ENCODE peak calls at places on chromosomes 3 and 15, in four cellular contexts. L is RWPE1; X is activated naive CD8-positive, alpha-beta T cell treated with anti-CD3 and anti-CD28 coated beads, Interleukin-2, amount 50 U/mL, for 24 hours; K is ELF-1. E is an unnamed sample.

GRCh38 chr3:35946857-35947514 is 307.7 kb downstream of the ARPP21 start:
- DNase-seq in K (no peak), L (no peak), X (no peak), E (no peak)

GRCh38 chr3:128083980-128084674 is 31.9 kb downstream of the SEC61A1 start:
- DNase-seq in X (no peak), L (no peak), K (no peak), E (no peak)

GRCh38 chr3:53253707-53254106 is 2.1 kb downstream of the TKT start:
- DNase-seq in X (no peak), K (no peak), L (no peak), E (no peak)

GRCh38 chr3:59189561-59190338 is 139.9 kb upstream of the CFAP20DC start:
- DNase-seq in X (no peak), L (no peak), K (peak), E (no peak)

GRCh38 chr15:56772868-56773639 is 39.7 kb upstream of the ZNF280D start:
- DNase-seq in K (no peak), X (no peak), L (no peak), E (peak)

GRCh38 chr3:76383781-76384180 is 598.4 kb upstream of the ZNF717 start:
- DNase-seq in L (no peak), K (no peak), X (no peak), E (no peak)

GRCh38 chr15:38335106-38335505 is 82.5 kb downstream of the SPRED1 start:
- DNase-seq in K (no peak), L (no peak), X (no peak), E (no peak)

GRCh38 chr15:100733088-100733487 is 130.7 kb downstream of the ASB7 start:
- DNase-seq in X (no peak), K (peak), L (no peak), E (no peak)

GRCh38 chr3:9248232-9249191 is 934 bp downstream of the SRGAP3 start:
- DNase-seq in X (no peak), L (peak), K (peak), E (no peak)

GRCh38 chr15:74817370-74817737 is 4.7 kb downstream of the LMAN1L start:
- DNase-seq in K (peak), L (peak), X (no peak), E (no peak)

GRCh38 chr3:171481011-171481410 is 20.8 kb upstream of the TNIK start:
- DNase-seq in X (no peak), L (no peak), K (no peak), E (no peak)

GRCh38 chr3:11375333-11376076 is 103.3 kb downstream of the ATG7 start:
- DNase-seq in L (no peak), X (no peak), K (no peak), E (no peak)

GRCh38 chr15:25989327-25989726 is 126.2 kb upstream of the ATP10A start:
- DNase-seq in X (peak), K (peak), L (no peak), E (no peak)

GRCh38 chr3:130841357-130841756 is 52.5 kb upstream of the ATP2C1 start:
- DNase-seq in L (peak), X (no peak), K (no peak), E (no peak)

GRCh38 chr3:142523921-142524566 is 54.5 kb downstream of the ATR start:
- DNase-seq in X (no peak), L (no peak), K (no peak), E (no peak)

GRCh38 chr3:42632146-42632545 is 21.4 kb upstream of the ZBTB47 start:
- DNase-seq in L (no peak), X (no peak), K (no peak), E (no peak)

GRCh38 chr15:56428821-56429458 is 36.0 kb downstream of the MNS1 start:
- DNase-seq in K (no peak), X (no peak), L (peak), E (no peak)

GRCh38 chr3:4977001-4977888 is 2.0 kb upstream of the BHLHE40 start:
- DNase-seq in K (peak), L (peak), X (peak), E (peak)

GRCh38 chr3:196214783-196215441 is 1.4 kb upstream of the SLC51A start:
- DNase-seq in K (no peak), X (no peak), L (no peak), E (peak)